ENCODE peak calls at places on chromosomes 16 and 17, in four cellular contexts. R is heart right ventricle, F is Peyer's patch, K is dorsolateral prefrontal cortex. M is an unnamed sample.

GRCh38 chr16:22120440-22120839 is 28.1 kb downstream of the VWA3A start:
- DNase-seq in F (no peak), K (no peak), R (no peak), M (no peak)

GRCh38 chr17:67707442-67707841 is 10.3 kb upstream of the NOL11 start:
- DNase-seq in F (no peak), K (no peak), R (no peak), M (no peak)

GRCh38 chr17:39277110-39277509 is 51.4 kb upstream of the STAC2 start:
- DNase-seq in K (no peak), F (no peak), R (no peak), M (no peak)

GRCh38 chr17:43832168-43832975 is 574 bp downstream of the MPP3 start:
- DNase-seq in F (peak), R (peak), K (no peak), M (no peak)

GRCh38 chr17:78438271-78438691 is 59.8 kb downstream of the PGS1 start:
- DNase-seq in F (no peak), K (no peak), R (no peak), M (no peak)

GRCh38 chr17:38469875-38470274 is 41.6 kb downstream of the ARHGAP23 start:
- DNase-seq in F (no peak), K (peak), R (no peak), M (peak)

GRCh38 chr17:33647976-33648375 is 354.9 kb upstream of the ASIC2 start:
- DNase-seq in F (no peak), K (peak), R (no peak), M (no peak)

GRCh38 chr17:68089881-68090280 is 54.3 kb downstream of the KPNA2 start:
- DNase-seq in R (peak), K (no peak), F (peak), M (no peak)

GRCh38 chr17:78362671-78363070 is 2.8 kb upstream of the SOCS3 start:
- DNase-seq in K (no peak), R (no peak), F (no peak), M (no peak)

GRCh38 chr17:78912082-78912481 is 9.1 kb upstream of the CEP295NL start:
- DNase-seq in R (no peak), K (no peak), F (no peak), M (no peak)

GRCh38 chr17:66431910-66432309 is 129.5 kb downstream of the PRKCA start:
- DNase-seq in F (peak), R (no peak), K (no peak), M (no peak)

GRCh38 chr17:55601874-55602364 is 90.7 kb upstream of the SMIM36 start:
- DNase-seq in K (no peak), R (no peak), F (no peak), M (no peak)

GRCh38 chr16:70663524-70664324 is 17.4 kb downstream of the IL34 start:
- DNase-seq in K (no peak), F (no peak), R (no peak), M (no peak)

GRCh38 chr16:3022697-3023414 is 886 bp downstream of the HCFC1R1 start:
- DNase-seq in R (peak), F (no peak), K (no peak), M (no peak)

GRCh38 chr17:65698381-65699061 is 137.1 kb upstream of the AXIN2 start:
- DNase-seq in R (no peak), K (no peak), F (no peak), M (no peak)

GRCh38 chr17:17213775-17214174 is 7.6 kb upstream of the PLD6 start:
- DNase-seq in R (no peak), K (no peak), F (no peak), M (no peak)

GRCh38 chr17:2952174-2952845 is 111.1 kb downstream of the OR1D5 start:
- DNase-seq in R (no peak), K (no peak), F (peak), M (no peak)

GRCh38 chr17:69928586-69928985 is 146.4 kb upstream of the KCNJ16 start:
- DNase-seq in F (no peak), K (no peak), R (no peak), M (no peak)

GRCh38 chr16:17937003-17937402 is 399.5 kb downstream of the NPIPA8 start:
- DNase-seq in F (no peak), K (no peak), R (no peak), M (no peak)

GRCh38 chr16:51755039-51755501 is 604.0 kb upstream of the SALL1 start:
- DNase-seq in F (no peak), R (no peak), K (no peak), M (no peak)

GRCh38 chr17:3979276-3979583 is 15.0 kb upstream of the ATP2A3 start:
- DNase-seq in R (no peak), F (no peak), K (no peak), M (no peak)

GRCh38 chr17:3528604-3529511 is 28.8 kb downstream of the TRPV3 start:
- DNase-seq in F (no peak), K (peak), R (no peak), M (no peak)

DNA sequence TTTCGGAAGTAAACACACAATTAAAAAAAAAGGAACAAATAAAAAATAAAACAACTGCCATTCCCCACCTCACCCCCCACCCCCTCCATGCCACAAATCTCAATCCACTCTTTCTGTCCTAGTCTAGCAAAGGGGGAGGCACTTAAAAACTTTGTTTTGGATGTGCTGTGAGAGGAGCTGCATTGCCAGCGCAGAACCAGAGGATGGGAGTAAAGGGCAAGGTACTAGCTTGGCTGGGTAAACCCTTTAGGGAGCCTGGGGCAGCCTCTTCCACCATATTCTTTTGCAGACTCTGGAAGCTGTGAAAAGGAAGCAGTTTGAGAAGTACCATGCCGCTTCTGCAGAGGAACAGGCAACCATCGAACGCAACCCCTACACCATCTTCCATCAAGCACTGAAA is 1.4 kb downstream of the MRPS7 start:
- DNase-seq in K (no peak), R (no peak), F (no peak), M (no peak)
- TF ChIP-seq CTCF in K (no peak), R (no peak), F (no peak), M (no peak)

DNA sequence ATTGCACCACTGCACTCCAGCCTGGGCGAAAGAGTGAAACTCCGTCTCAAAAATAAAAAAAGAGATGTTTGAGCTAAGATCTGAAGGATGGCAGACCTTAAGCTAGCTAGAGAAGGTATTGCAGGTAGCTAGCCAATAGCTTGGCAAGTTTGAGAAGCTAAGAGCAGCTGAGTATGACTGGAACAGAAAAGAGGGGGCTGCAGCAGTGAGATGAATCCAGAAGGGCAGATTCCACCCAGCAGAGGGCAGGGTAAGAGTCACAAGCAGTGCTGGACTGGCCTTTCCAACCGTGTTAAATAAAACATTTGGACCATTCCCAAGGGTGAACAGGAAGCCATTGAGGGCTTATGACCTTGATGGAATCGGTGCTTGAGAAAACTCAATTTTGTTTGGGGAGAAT is 5.7 kb upstream of the PHAF1 start:
- DNase-seq in K (no peak), R (peak), F (no peak), M (no peak)
- TF ChIP-seq CTCF in K (peak), R (peak), F (no peak), M (no peak)

GRCh38 chr16:58515125-58515870 is at the start of gene SETD6:
- DNase-seq in K (peak), R (peak), F (peak), M (peak)

GRCh38 chr16:58513874-58514273 is 1.4 kb upstream of the SETD6 start:
- DNase-seq in K (no peak), R (no peak), F (no peak), M (no peak)

GRCh38 chr16:58518083-58518979 is 3.0 kb downstream of the SETD6 start:
- DNase-seq in K (no peak), R (no peak), F (no peak), M (no peak)

GRCh38 chr16:58516768-58517107 is 1.4 kb downstream of the SETD6 start:
- DNase-seq in F (no peak), K (no peak), R (no peak), M (no peak)

DNA sequence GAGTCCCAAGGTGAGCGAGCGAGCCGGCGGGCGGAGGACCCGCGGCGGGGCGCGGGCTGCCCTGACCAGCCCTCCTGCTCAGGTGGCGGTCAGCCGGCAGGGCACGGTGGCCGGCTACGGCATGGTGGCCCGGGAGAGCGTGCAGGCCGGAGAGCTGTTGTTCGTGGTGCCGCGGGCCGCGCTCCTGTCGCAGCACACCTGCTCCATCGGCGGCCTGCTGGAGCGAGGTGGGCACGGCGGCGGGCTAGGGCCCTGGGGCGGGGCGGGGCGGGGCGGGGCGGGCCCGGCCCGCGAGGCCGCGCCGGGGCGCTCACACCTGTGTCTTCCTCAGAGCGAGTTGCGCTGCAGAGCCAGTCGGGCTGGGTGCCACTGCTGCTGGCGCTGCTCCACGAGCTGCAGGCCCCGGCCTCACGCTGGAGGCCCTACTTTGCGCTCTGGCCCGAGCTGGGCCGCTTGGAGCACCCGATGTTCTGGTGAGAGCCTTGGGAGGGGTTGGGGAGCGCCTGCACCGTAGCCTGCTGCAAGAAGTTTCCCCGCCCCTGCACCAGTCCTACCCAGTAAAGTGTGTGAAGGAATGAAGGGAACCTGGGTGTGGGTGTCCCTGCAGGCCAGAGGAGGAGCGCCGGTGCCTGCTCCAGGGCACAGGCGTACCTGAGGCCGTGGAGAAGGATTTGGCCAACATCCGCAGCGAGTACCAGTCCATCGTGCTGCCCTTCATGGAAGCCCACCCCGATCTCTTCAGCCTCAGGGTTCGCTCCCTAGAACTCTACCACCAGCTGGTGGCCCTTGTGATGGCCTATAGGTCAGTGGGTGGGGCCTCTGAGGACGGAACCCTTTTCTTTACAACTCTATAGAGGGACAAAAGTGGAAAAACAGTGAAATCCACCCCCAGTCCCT is 802 bp downstream of the SETD6 start:
- DNase-seq in F (peak), R (no peak), K (no peak), M (no peak)
- TF ChIP-seq CTCF in F (no peak), R (no peak), K (no peak), M (no peak)

GRCh38 chr17:75877752-75878173 is 618 bp downstream of the TRIM47 start:
- DNase-seq in F (peak), K (no peak), R (peak), M (no peak)

GRCh38 chr17:75876938-75877751 is 1.2 kb downstream of the TRIM47 start:
- DNase-seq in F (peak), R (peak), K (peak), M (peak)

GRCh38 chr17:75875940-75876189 is 2.5 kb downstream of the TRIM47 start:
- DNase-seq in K (no peak), F (no peak), R (peak), M (no peak)

GRCh38 chr17:75876190-75876937 is 2.0 kb downstream of the TRIM47 start:
- DNase-seq in R (no peak), K (no peak), F (peak), M (no peak)

GRCh38 chr17:75878174-75878998 is at the start of gene TRIM47:
- DNase-seq in R (peak), K (no peak), F (peak), M (no peak)
- TF ChIP-seq CTCF in R (no peak), K (no peak), F (no peak), M (no peak)

GRCh38 chr16:1540556-1540855 is 7.0 kb downstream of the TMEM204 start:
- DNase-seq in K (no peak), R (no peak), F (no peak), M (no peak)

GRCh38 chr16:1537138-1537577 is 3.7 kb downstream of the TMEM204 start:
- DNase-seq in F (no peak), R (no peak), K (no peak), M (no peak)

GRCh38 chr16:1539720-1540555 is 6.5 kb downstream of the TMEM204 start:
- DNase-seq in F (no peak), K (no peak), R (no peak), M (no peak)

GRCh38 chr16:1537763-1538289 is 4.4 kb downstream of the TMEM204 start:
- DNase-seq in R (no peak), F (no peak), K (no peak), M (no peak)

GRCh38 chr16:1538804-1539520 is 5.5 kb downstream of the TMEM204 start:
- DNase-seq in K (no peak), R (no peak), F (no peak), M (no peak)
- TF ChIP-seq CTCF in K (no peak), R (no peak), F (no peak), M (no peak)

GRCh38 chr16:11316331-11317015 is 28.8 kb upstream of the RMI2 start:
- DNase-seq in F (no peak), R (no peak), K (no peak), M (no peak)
- TF ChIP-seq CTCF in F (no peak), R (no peak), K (no peak), M (no peak)

DNA sequence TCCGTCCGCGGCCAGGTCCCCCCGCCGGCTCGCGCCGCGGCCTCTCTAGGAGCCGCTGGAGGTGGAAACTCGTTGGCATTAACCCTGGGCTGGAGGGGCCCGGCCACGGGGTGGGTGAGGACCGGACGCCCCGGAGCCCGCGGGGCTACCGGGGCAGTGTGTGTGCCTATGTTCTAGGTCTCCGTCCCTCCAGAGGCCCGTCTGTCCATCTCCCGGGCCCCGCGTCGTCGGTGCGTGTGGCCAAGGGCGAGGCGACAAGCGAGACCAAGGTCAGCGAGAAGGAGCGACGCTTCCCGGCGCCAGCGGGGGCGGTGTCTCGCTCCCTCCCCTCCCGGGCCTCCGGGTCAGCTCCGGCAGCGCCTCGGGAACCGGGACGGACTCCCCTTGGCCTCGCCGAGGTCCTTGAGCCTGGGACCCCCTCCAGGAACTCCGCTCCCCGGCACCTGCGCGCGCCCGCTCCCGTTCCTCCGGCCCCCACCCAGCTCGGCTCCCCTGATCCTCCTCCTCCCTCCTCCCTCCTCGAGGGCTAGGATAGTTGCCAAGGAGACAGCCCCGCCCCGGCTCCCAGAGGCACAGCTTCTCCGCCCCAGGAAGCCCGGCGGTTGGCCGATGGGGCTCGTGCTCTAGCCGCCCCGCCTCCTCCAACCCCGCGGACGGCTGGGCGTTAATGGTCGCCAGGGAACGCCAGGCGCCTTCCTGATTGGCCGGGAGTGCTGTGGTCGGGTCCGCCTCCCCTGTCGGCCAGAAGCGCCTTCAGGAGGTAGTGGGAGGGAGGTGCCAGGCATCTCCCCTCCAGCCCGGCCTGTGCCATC is 663 bp upstream of the ZNF768 start:
- DNase-seq in K (peak), R (peak), F (peak), M (peak)
- TF ChIP-seq CTCF in K (no peak), R (peak), F (no peak), M (no peak)

GRCh38 chr17:32222621-32223020 is 43.0 kb upstream of the RHBDL3 start:
- DNase-seq in F (no peak), K (no peak), R (no peak), M (no peak)
- TF ChIP-seq CTCF in F (no peak), K (no peak), R (no peak), M (no peak)

DNA sequence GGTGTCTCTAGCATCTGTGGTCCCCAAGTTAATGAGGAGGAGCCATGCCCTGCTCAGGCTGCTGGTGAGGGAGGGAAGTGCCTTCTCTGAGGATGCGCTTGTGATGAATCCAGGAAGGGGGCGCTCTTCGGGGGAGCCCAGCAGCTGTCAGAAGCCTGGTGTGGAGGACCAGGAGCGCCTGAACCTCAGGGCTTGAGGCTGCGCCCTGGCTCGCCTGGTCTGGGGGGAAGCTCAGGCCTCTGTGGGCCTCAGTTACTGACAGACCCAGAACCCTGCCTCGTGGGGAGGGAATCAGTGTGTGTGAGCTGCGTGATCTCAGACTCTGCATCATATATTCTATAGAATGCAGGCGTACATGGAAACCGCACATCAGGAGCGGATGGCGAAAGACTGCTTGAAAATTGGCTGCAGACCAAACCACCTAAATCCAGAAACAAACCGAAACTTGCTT is 126.1 kb downstream of the SEC14L1 start:
- DNase-seq in F (no peak), R (no peak), K (no peak), M (no peak)
- TF ChIP-seq CTCF in F (no peak), R (no peak), K (no peak), M (no peak)

GRCh38 chr17:50195196-50195865 is 6.1 kb downstream of the COL1A1 start:
- DNase-seq in K (no peak), F (no peak), R (no peak), M (no peak)
- TF ChIP-seq CTCF in K (no peak), F (no peak), R (no peak), M (no peak)

M was measured in omental fat pad.